ENCODE peak calls at places on chromosomes 13 and 19, in six cellular contexts. N is activated CD4-positive, alpha-beta T cell treated with anti-CD3 and anti-CD28 coated beads, Interleukin-2, amount 50 U/mL, for 1 hour; B is T1000; Y is amniotic stem cell; G is NCI-H345; E is brain microvascular endothelial cell. O is an unnamed sample.

GRCh38 chr13:43977911-43978310 is 98.2 kb downstream of the LACC1 start:
- DNase-seq in G (no peak), E (no peak), B (no peak), Y (no peak), N (no peak), O (no peak)

GRCh38 chr19:50537306-50537685 is 23.6 kb upstream of the ASPDH start:
- DNase-seq in B (no peak), Y (no peak), N (no peak), G (no peak), E (no peak), O (no peak)

GRCh38 chr13:49733181-49733951 is 42.1 kb upstream of the EBPL start:
- DNase-seq in B (no peak), G (no peak), Y (no peak), E (no peak), N (no peak), O (no peak)

GRCh38 chr19:10604460-10604980 is 17.4 kb upstream of the AP1M2 start:
- DNase-seq in B (no peak), Y (no peak), E (no peak), N (no peak), G (no peak), O (no peak)

GRCh38 chr19:15519433-15519976 is 11.2 kb downstream of the CYP4F22 start:
- DNase-seq in Y (no peak), G (no peak), E (no peak), N (no peak), B (no peak), O (no peak)

GRCh38 chr13:44116562-44117315 is 237.0 kb downstream of the LACC1 start:
- DNase-seq in Y (no peak), B (no peak), N (no peak), G (no peak), E (no peak), O (no peak)

GRCh38 chr19:56885173-56885679 is 44.7 kb upstream of the PEG3 start:
- DNase-seq in B (no peak), N (no peak), E (no peak), Y (no peak), G (no peak), O (no peak)

GRCh38 chr13:84430015-84430414 is 547.7 kb upstream of the SLITRK1 start:
- DNase-seq in N (no peak), E (peak), Y (peak), B (no peak), G (no peak), O (no peak)

GRCh38 chr19:11382898-11383705 is 1.0 kb downstream of the EPOR start:
- DNase-seq in N (peak), Y (no peak), E (no peak), B (peak), G (peak), O (no peak)

GRCh38 chr13:49113526-49114286 is 106.4 kb upstream of the MLNR start:
- DNase-seq in N (no peak), G (no peak), Y (no peak), B (no peak), E (no peak), O (no peak)

GRCh38 chr19:15337202-15337601 is 4.9 kb upstream of the BRD4 start:
- DNase-seq in B (no peak), Y (no peak), N (no peak), E (peak), G (no peak), O (no peak)

GRCh38 chr19:40594657-40595077 is 6.5 kb upstream of the LTBP4 start:
- DNase-seq in G (peak), E (peak), N (no peak), B (no peak), Y (no peak), O (no peak)